ENCODE peak calls at places on chromosomes 5 and 9, in five cellular contexts. R is NCI-H1092 treated with DMSO at 0.1 percent for 48 hours; H is effector memory CD4-positive, alpha-beta T cell; S is IMR-90; U is choroid plexus epithelial cell. Q is an unnamed sample.

GRCh38 chr5:176812269-176813259 is 2.2 kb downstream of the UNC5A start:
- DNase-seq in R (peak), H (no peak), S (no peak), U (peak), Q (peak)

GRCh38 chr5:56278267-56278826 is 45.2 kb upstream of the ANKRD55 start:
- DNase-seq in R (no peak), H (no peak), S (peak), U (peak), Q (no peak)

GRCh38 chr5:90301248-90301647 is 108.3 kb downstream of the CETN3 start:
- DNase-seq in R (no peak), H (no peak), S (no peak), U (no peak), Q (no peak)

GRCh38 chr5:163532203-163532892 is 26.9 kb downstream of the MAT2B start:
- DNase-seq in R (no peak), H (no peak), S (no peak), U (no peak), Q (no peak)

GRCh38 chr9:117917873-117918272 is 213.7 kb downstream of the TLR4 start:
- DNase-seq in R (no peak), H (no peak), S (no peak), U (no peak), Q (no peak)

GRCh38 chr9:2495221-2496005 is 126.2 kb upstream of the VLDLR start:
- DNase-seq in R (no peak), H (no peak), S (no peak), U (no peak), Q (no peak)

GRCh38 chr5:177454397-177455035 is 7.9 kb downstream of the PRR7 start:
- DNase-seq in R (peak), H (peak), S (peak), U (peak), Q (peak)

GRCh38 chr5:142360607-142361120 is 35.8 kb upstream of the SPRY4 start:
- DNase-seq in R (peak), H (no peak), S (peak), U (peak), Q (no peak)

GRCh38 chr9:114954986-114955623 is 24.7 kb upstream of the TNFSF8 start:
- DNase-seq in R (no peak), H (no peak), S (no peak), U (no peak), Q (no peak)

GRCh38 chr5:143436871-143437270 is 33.4 kb upstream of the NR3C1 start:
- DNase-seq in R (no peak), H (no peak), S (peak), U (peak), Q (no peak)

GRCh38 chr5:149641000-149641576 is 59.8 kb downstream of the ARHGEF37 start:
- DNase-seq in R (no peak), H (no peak), S (peak), U (peak), Q (no peak)

GRCh38 chr5:105414067-105414466 is 1851.5 kb upstream of the NUDT12 start:
- DNase-seq in R (no peak), H (no peak), S (no peak), U (no peak), Q (no peak)

GRCh38 chr5:43066231-43066798 is 26.2 kb upstream of the ANXA2R start:
- DNase-seq in R (peak), H (peak), S (peak), U (peak), Q (peak)

GRCh38 chr5:125409496-125410351 is 663.3 kb upstream of the ZNF608 start:
- DNase-seq in R (peak), H (no peak), S (peak), U (peak), Q (no peak)

GRCh38 chr5:33692983-33693382 is 198.8 kb downstream of the ADAMTS12 start:
- DNase-seq in R (no peak), H (no peak), S (peak), U (peak), Q (no peak)

GRCh38 chr5:142740474-142740873 is 29.7 kb upstream of the ARHGAP26 start:
- DNase-seq in R (no peak), H (no peak), S (no peak), U (no peak), Q (no peak)

GRCh38 chr5:57745029-57745428 is 262.4 kb upstream of the ACTBL2 start:
- DNase-seq in R (no peak), H (no peak), S (peak), U (no peak), Q (no peak)

GRCh38 chr9:112104401-112104800 is 70.7 kb downstream of the SUSD1 start:
- DNase-seq in R (no peak), H (no peak), S (no peak), U (no peak), Q (no peak)

GRCh38 chr9:126614088-126614454 is 343 bp downstream of the LMX1B start:
- DNase-seq in R (no peak), H (no peak), S (no peak), U (no peak), Q (peak)

GRCh38 chr5:39783756-39784421 is 359.1 kb upstream of the DAB2 start:
- DNase-seq in R (no peak), H (no peak), S (peak), U (no peak), Q (no peak)

GRCh38 chr5:32443145-32443540 is 1.4 kb downstream of the ZFR start:
- DNase-seq in R (no peak), H (no peak), S (peak), U (peak), Q (peak)

GRCh38 chr9:109163194-109163593 is 3.9 kb downstream of the FRRS1L start:
- DNase-seq in R (no peak), H (no peak), S (no peak), U (no peak), Q (no peak)

GRCh38 chr9:116323012-116323411 is 169.4 kb downstream of the PAPPA start:
- DNase-seq in R (peak), H (no peak), S (peak), U (no peak), Q (no peak)

GRCh38 chr5:67092447-67093023 is 104.1 kb downstream of the CD180 start:
- DNase-seq in R (no peak), H (no peak), S (peak), U (peak), Q (no peak)

GRCh38 chr5:40046792-40047191 is 622.0 kb upstream of the DAB2 start:
- DNase-seq in R (no peak), H (no peak), S (peak), U (peak), Q (no peak)

GRCh38 chr5:14410068-14410941 is 171.3 kb upstream of the OTULINL start:
- DNase-seq in R (no peak), H (no peak), S (no peak), U (no peak), Q (no peak)

GRCh38 chr9:136886610-136887597 is 588 bp downstream of the TRAF2 start:
- DNase-seq in R (no peak), H (peak), S (peak), U (peak), Q (peak)

GRCh38 chr5:32814620-32815019 is 103.5 kb downstream of the NPR3 start:
- DNase-seq in R (no peak), H (no peak), S (peak), U (peak), Q (no peak)

GRCh38 chr5:147310059-147310704 is 75.4 kb downstream of the STK32A start:
- DNase-seq in R (peak), H (no peak), S (peak), U (no peak), Q (no peak)

GRCh38 chr5:124952079-124952478 is 205.6 kb upstream of the ZNF608 start:
- DNase-seq in R (no peak), H (no peak), S (peak), U (peak), Q (peak)

GRCh38 chr5:111159845-111160244 is 64.3 kb upstream of the CAMK4 start:
- DNase-seq in R (peak), H (no peak), S (no peak), U (no peak), Q (no peak)

GRCh38 chr9:128877852-128878251 is 3.9 kb downstream of the KYAT1 start:
- DNase-seq in R (no peak), H (no peak), S (no peak), U (no peak), Q (no peak)

GRCh38 chr5:63686938-63687337 is 275.3 kb downstream of the HTR1A start:
- DNase-seq in R (no peak), H (no peak), S (no peak), U (no peak), Q (no peak)

GRCh38 chr9:89802809-89803355 is 198.1 kb downstream of the GADD45G start:
- DNase-seq in R (peak), H (no peak), S (no peak), U (peak), Q (no peak)

GRCh38 chr9:4739587-4740372 is 1.2 kb downstream of the AK3 start:
- DNase-seq in R (peak), H (no peak), S (no peak), U (peak), Q (peak)

GRCh38 chr9:110093417-110093816 is 114.5 kb downstream of the C9orf152 start:
- DNase-seq in R (no peak), H (no peak), S (no peak), U (no peak), Q (no peak)

GRCh38 chr9:99162759-99163364 is 57.9 kb downstream of the TGFBR1 start:
- DNase-seq in R (peak), H (no peak), S (peak), U (peak), Q (peak)

GRCh38 chr5:139660916-139661814 is 13.0 kb downstream of the CXXC5 start:
- DNase-seq in R (no peak), H (no peak), S (peak), U (peak), Q (peak)

GRCh38 chr9:104247899-104248460 is 153.9 kb downstream of the SMC2 start:
- DNase-seq in R (no peak), H (no peak), S (no peak), U (no peak), Q (no peak)